ENCODE peak calls at places on chromosome 16, in four cellular contexts. W is IMR-90, Z is adrenal gland, N is heart left ventricle. X is an unnamed sample.

GRCh38 chr16:20175358-20175757 is 101.7 kb upstream of the GPR139 start:
- DNase-seq in W (no peak), N (no peak), Z (no peak), X (no peak)

GRCh38 chr16:69513180-69513966 is 52.4 kb upstream of the NFAT5 start:
- DNase-seq in N (no peak), W (peak), Z (no peak), X (no peak)

GRCh38 chr16:31177136-31177535 is 2.8 kb upstream of the FUS start:
- DNase-seq in N (no peak), Z (no peak), W (peak), X (no peak)

GRCh38 chr16:11896776-11897175 is 19.0 kb downstream of the GSPT1 start:
- DNase-seq in N (no peak), Z (no peak), W (peak), X (no peak)

GRCh38 chr16:57757326-57757786 is 21.8 kb downstream of the KATNB1 start:
- DNase-seq in N (peak), W (peak), Z (peak), X (peak)

GRCh38 chr16:51553910-51554309 is 402.8 kb upstream of the SALL1 start:
- DNase-seq in W (peak), N (no peak), Z (no peak), X (no peak)

GRCh38 chr16:79618712-79619050 is 18.1 kb upstream of the MAF start:
- DNase-seq in N (no peak), Z (no peak), W (no peak), X (no peak)

GRCh38 chr16:47519543-47519942 is 58.4 kb downstream of the PHKB start:
- DNase-seq in Z (no peak), W (no peak), N (no peak), X (no peak)

GRCh38 chr16:88999457-89000206 is 22.6 kb upstream of the CBFA2T3 start:
- DNase-seq in Z (no peak), W (no peak), N (no peak), X (no peak)

GRCh38 chr16:72554935-72555334 is 383.0 kb upstream of the PMFBP1 start:
- DNase-seq in W (peak), Z (no peak), N (no peak), X (no peak)

GRCh38 chr16:49776085-49776501 is 79.8 kb downstream of the ZNF423 start:
- DNase-seq in Z (no peak), W (no peak), N (peak), X (peak)

GRCh38 chr16:66903544-66904427 is 14.9 kb downstream of the CDH16 start:
- DNase-seq in W (no peak), Z (no peak), N (peak), X (peak)

GRCh38 chr16:56356276-56357241 is 68.8 kb downstream of the AMFR start:
- DNase-seq in N (peak), W (peak), Z (peak), X (peak)

GRCh38 chr16:4787627-4788482 is at the start of gene SEPTIN12:
- DNase-seq in Z (no peak), W (no peak), N (no peak), X (no peak)

GRCh38 chr16:78058165-78058564 is 35.8 kb downstream of the CLEC3A start:
- DNase-seq in N (no peak), Z (no peak), W (no peak), X (no peak)

GRCh38 chr16:54140057-54140787 is 146.4 kb downstream of the IRX3 start:
- DNase-seq in W (peak), Z (no peak), N (no peak), X (no peak)

GRCh38 chr16:57512296-57513001 is 23.9 kb downstream of the CCDC102A start:
- DNase-seq in N (no peak), Z (no peak), W (no peak), X (no peak)

GRCh38 chr16:88303890-88304819 is 78.6 kb upstream of the ZNF469 start:
- DNase-seq in N (peak), Z (peak), W (peak), X (peak)

DNA sequence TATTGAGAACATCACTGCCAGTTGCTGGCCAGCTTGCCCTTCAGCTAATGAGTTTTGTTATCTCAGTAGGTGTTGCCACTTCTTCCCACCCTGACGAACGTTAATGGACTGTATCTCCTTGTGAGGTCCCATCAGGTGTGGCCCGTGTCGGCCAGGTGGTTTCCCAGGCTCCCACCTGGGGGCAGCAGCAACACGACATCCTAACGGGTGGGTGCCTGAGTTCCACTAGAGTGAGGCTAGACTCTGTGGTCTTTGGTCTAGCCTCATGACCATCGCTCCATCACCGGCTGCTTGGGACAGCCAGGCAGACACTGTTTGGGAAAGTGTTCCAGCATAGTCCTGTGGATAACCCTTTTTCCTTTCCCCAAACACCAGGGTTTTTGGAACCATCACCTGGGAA is 45.6 kb upstream of the LCMT1 start:
- DNase-seq in Z (no peak), N (no peak), W (no peak), X (no peak)
- H3K27ac ChIP-seq in Z (peak), N (peak), W (no peak), X (no peak)

DNA sequence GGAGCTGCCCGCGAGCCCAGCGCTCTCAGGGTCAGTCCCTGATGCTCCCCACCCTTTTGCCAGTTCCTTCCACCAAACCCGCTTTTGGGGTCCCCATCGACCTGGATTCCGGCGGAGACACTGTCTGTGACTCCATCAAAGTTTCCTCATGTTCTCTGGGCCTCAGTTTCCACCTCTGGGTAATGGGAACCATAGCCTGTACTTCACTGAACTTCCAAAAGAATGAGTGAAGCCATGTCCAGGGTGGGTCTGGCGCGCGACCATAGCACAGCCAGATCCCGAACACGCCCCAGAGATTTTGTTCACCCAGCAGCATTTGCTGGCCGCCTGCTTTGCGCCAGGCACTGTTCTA is 328 bp downstream of the SDR42E2 start:
- DNase-seq in N (no peak), W (no peak), Z (no peak), X (no peak)
- H3K4me3 ChIP-seq in N (no peak), W (no peak), Z (no peak), X (no peak)

GRCh38 chr16:1472974-1473373 is 1.9 kb downstream of the CLCN7 start:
- DNase-seq in W (no peak), N (no peak), Z (no peak), X (no peak)
- TF ChIP-seq POLR2A in W (no peak), N (no peak), Z (no peak), X (no peak)

GRCh38 chr16:2122429-2122828 is 13.3 kb downstream of the PKD1 start:
- DNase-seq in Z (no peak), N (no peak), W (no peak), X (no peak)

DNA sequence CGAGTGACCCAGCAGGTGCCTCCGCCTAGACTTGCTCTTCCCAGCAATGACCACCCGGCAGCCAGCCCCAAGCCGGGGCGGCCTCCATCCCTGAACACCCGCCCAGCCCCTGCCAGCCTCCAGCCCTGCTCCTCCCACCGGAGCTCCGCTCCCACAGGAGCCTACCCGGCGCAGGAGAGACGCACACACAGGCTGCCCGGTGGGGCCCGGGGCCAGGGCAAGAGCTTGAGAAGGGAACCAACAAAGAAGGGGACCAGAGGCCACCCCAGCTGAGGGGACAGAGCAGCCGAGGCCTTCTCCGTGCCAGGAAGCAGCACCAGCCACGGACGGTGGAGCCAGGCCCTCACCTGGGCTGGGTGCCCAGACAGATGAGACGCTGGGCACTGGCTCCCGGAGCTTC is 13.8 kb downstream of the PKD1 start:
- DNase-seq in W (no peak), N (peak), Z (no peak), X (no peak)
- H3K27ac ChIP-seq in W (no peak), N (peak), Z (no peak), X (no peak)

X was measured in right lobe of liver.